ENCODE peak calls at places on chromosome 1, in seven cellular contexts. U, R, A, F, T, Y and N are unnamed samples.
A peak's percentile ranks its signal among the peaks of the same experiment; 100 is the strongest.

GRCh38 chr1:222769181-222769580 is 32.2 kb downstream of the FAM177B start:
- DNase-seq in U (no peak), R (no peak), A (no peak), F (no peak), T (no peak), Y (no peak), N (no peak)

GRCh38 chr1:47598357-47598756 is 160.5 kb downstream of the FOXD2 start:
- DNase-seq in U (no peak), R (no peak), A (no peak), F (no peak), T (no peak), Y (no peak), N (no peak)

GRCh38 chr1:222288056-222288455 is 259.8 kb downstream of the HHIPL2 start:
- DNase-seq in U (no peak), R (no peak), A (no peak), F (no peak), T (no peak), Y (peak; percentile 73), N (no peak)

GRCh38 chr1:159869173-159869572 is 6.7 kb upstream of the VSIG8 start:
- DNase-seq in U (no peak), R (no peak), A (no peak), F (no peak), T (peak; percentile 27), Y (peak; percentile 74), N (no peak)

GRCh38 chr1:29895201-29895600 is 658.9 kb downstream of the PTPRU start:
- DNase-seq in U (no peak), R (no peak), A (no peak), F (no peak), T (no peak), Y (no peak), N (no peak)

GRCh38 chr1:53138991-53139884 is 3.2 kb downstream of the SLC1A7 start:
- DNase-seq in U (no peak), R (no peak), A (no peak), F (no peak), T (no peak), Y (no peak), N (no peak)

GRCh38 chr1:119449964-119450363 is 35.0 kb downstream of the HSD3B2 start:
- DNase-seq in U (no peak), R (no peak), A (no peak), F (no peak), T (no peak), Y (no peak), N (no peak)

GRCh38 chr1:54683453-54683852 is 32.2 kb upstream of the TTC4 start:
- DNase-seq in U (no peak), R (no peak), A (no peak), F (no peak), T (no peak), Y (no peak), N (no peak)

GRCh38 chr1:87348346-87349019 is 19.8 kb downstream of the LMO4 start:
- DNase-seq in U (no peak), R (peak; percentile 27), A (no peak), F (no peak), T (peak; percentile 46), Y (no peak), N (no peak)

GRCh38 chr1:156075158-156075557 is 7.1 kb downstream of the MEX3A start:
- DNase-seq in U (no peak), R (peak; percentile 14), A (no peak), F (no peak), T (no peak), Y (no peak), N (no peak)

GRCh38 chr1:1385931-1386330 is 10.9 kb upstream of the AURKAIP1 start:
- DNase-seq in U (no peak), R (no peak), A (no peak), F (no peak), T (no peak), Y (no peak), N (no peak)

GRCh38 chr1:91712981-91713841 is 172.7 kb downstream of the TGFBR3 start:
- DNase-seq in U (no peak), R (no peak), A (no peak), F (no peak), T (no peak), Y (peak; percentile 11), N (no peak)

GRCh38 chr1:66388918-66389317 is 145.0 kb upstream of the SGIP1 start:
- DNase-seq in U (no peak), R (peak; percentile 1), A (no peak), F (no peak), T (no peak), Y (no peak), N (no peak)

GRCh38 chr1:65393345-65393744 is 27.1 kb upstream of the LEPR start:
- DNase-seq in U (no peak), R (no peak), A (no peak), F (no peak), T (no peak), Y (peak; percentile 85), N (peak; percentile 70)